ENCODE peak calls at places on chromosomes 7 and 10, in four cellular contexts. One of them, this sample, is unnamed.

GRCh38 chr10:71805776-71806705 is 32.7 kb upstream of the VSIR start:
- DNase-seq in A549: peak; percentile 22
- DNase-seq in CD8-positive, alpha-beta memory T cell: peak; percentile 42
- DNase-seq in H9: peak; percentile 94
- DNase-seq in this sample: no peak

GRCh38 chr10:123792579-123792978 is 99.0 kb downstream of the CPXM2 start:
- DNase-seq in A549: no peak
- DNase-seq in CD8-positive, alpha-beta memory T cell: no peak
- DNase-seq in H9: no peak
- DNase-seq in this sample: no peak

GRCh38 chr7:98038731-98039130 is 48.7 kb upstream of the OCM2 start:
- DNase-seq in A549: no peak
- DNase-seq in CD8-positive, alpha-beta memory T cell: no peak
- DNase-seq in H9: no peak
- DNase-seq in this sample: peak; percentile 40

GRCh38 chr10:113087082-113088029 is 137.3 kb downstream of the TCF7L2 start:
- DNase-seq in A549: peak; percentile 98
- DNase-seq in CD8-positive, alpha-beta memory T cell: no peak
- DNase-seq in H9: peak; percentile 84
- DNase-seq in this sample: no peak

GRCh38 chr10:97321807-97322195 is 2.7 kb downstream of the FRAT1 start:
- DNase-seq in A549: no peak
- DNase-seq in CD8-positive, alpha-beta memory T cell: no peak
- DNase-seq in H9: peak; percentile 41
- DNase-seq in this sample: no peak

GRCh38 chr10:32454148-32454547 is 8.2 kb downstream of the CCDC7 start:
- DNase-seq in A549: no peak
- DNase-seq in CD8-positive, alpha-beta memory T cell: no peak
- DNase-seq in H9: no peak
- DNase-seq in this sample: no peak

GRCh38 chr10:25175527-25176420 is 973 bp downstream of the GPR158 start:
- DNase-seq in A549: no peak
- DNase-seq in CD8-positive, alpha-beta memory T cell: no peak
- DNase-seq in H9: peak; percentile 59
- DNase-seq in this sample: peak; percentile 48

GRCh38 chr7:130234078-130234477 is 26.4 kb downstream of the SSMEM1 start:
- DNase-seq in A549: no peak
- DNase-seq in CD8-positive, alpha-beta memory T cell: no peak
- DNase-seq in H9: no peak
- DNase-seq in this sample: no peak

GRCh38 chr10:26593896-26594295 is 103.6 kb upstream of the PDSS1 start:
- DNase-seq in A549: no peak
- DNase-seq in CD8-positive, alpha-beta memory T cell: no peak
- DNase-seq in H9: peak; percentile 52
- DNase-seq in this sample: no peak

GRCh38 chr7:127347567-127348246 is 44.8 kb downstream of the ZNF800 start:
- DNase-seq in A549: peak; percentile 71
- DNase-seq in CD8-positive, alpha-beta memory T cell: peak; percentile 74
- DNase-seq in H9: peak; percentile 77
- DNase-seq in this sample: no peak

GRCh38 chr10:35898722-35899485 is 256.8 kb upstream of the FZD8 start:
- DNase-seq in A549: no peak
- DNase-seq in CD8-positive, alpha-beta memory T cell: no peak
- DNase-seq in H9: no peak
- DNase-seq in this sample: no peak

DNA sequence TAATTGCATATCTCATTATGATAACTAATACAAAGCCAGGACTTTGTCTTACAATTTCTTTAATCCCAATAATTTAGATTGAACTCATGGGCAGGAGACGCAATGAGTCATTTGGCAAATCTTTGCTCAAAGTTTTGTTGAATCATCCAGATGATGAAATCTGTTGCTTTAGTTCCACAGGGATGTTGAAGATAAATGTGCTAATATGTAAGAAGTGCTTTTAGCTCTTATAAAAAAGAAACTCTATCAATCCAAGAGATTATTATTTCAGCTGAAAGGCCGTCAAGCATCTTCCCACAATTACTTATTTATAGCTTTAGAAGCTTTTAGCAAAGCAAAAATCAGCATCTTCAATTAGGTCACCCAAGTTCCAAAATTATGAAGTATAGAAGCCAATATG is 36.8 kb upstream of the ANK3 start:
- DNase-seq in A549: peak; percentile 71
- DNase-seq in CD8-positive, alpha-beta memory T cell: no peak
- DNase-seq in H9: no peak
- DNase-seq in this sample: no peak
- H3K27ac ChIP-seq in A549: peak overlapping the region; percentile 83
- H3K27ac ChIP-seq in CD8-positive, alpha-beta memory T cell: no peak overlapping the region
- H3K27ac ChIP-seq in H9: no peak overlapping the region
- H3K27ac ChIP-seq in this sample: peak overlapping the region; percentile 31

GRCh38 chr7:121392277-121393004 is 3.7 kb downstream of the FAM3C start:
- DNase-seq in A549: no peak
- DNase-seq in CD8-positive, alpha-beta memory T cell: no peak
- DNase-seq in H9: no peak
- DNase-seq in this sample: no peak

GRCh38 chr7:121395494-121395960 is 581 bp downstream of the FAM3C start:
- DNase-seq in A549: peak; percentile 9
- DNase-seq in CD8-positive, alpha-beta memory T cell: peak; percentile 67
- DNase-seq in H9: peak; percentile 52
- DNase-seq in this sample: no peak

GRCh38 chr7:121393005-121393366 is 3.1 kb downstream of the FAM3C start:
- DNase-seq in A549: no peak
- DNase-seq in CD8-positive, alpha-beta memory T cell: no peak
- DNase-seq in H9: no peak
- DNase-seq in this sample: no peak

GRCh38 chr7:121395961-121396757 is at the start of gene FAM3C:
- DNase-seq in A549: peak; percentile 90
- DNase-seq in CD8-positive, alpha-beta memory T cell: peak; percentile 79
- DNase-seq in H9: peak; percentile 92
- DNase-seq in this sample: peak; percentile 82

DNA sequence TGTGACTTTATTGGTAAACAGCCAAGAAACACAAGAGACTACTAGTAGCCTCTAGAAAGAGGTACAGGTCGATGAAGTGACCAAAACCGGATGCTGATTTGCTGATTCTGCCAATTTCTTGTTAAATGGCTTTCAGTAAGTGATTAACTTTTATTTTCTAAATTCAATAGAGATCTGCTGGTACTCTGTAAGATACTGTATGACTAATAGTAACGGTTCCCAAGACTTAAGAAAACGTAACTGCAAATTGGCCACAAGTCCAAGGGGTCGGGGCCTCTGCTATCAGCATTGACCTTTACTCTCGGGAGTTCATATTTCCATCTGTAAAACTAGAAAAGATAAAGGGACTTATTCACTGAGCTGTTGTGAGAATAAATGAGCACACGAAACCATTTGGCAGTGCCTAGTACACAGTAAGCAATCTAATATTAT is 1.4 kb downstream of the FAM3C start:
- DNase-seq in A549: no peak
- DNase-seq in CD8-positive, alpha-beta memory T cell: no peak
- DNase-seq in H9: no peak
- DNase-seq in this sample: no peak
- H3K27ac ChIP-seq in A549: no peak overlapping the region
- H3K27ac ChIP-seq in CD8-positive, alpha-beta memory T cell: no peak overlapping the region
- H3K27ac ChIP-seq in H9: no peak overlapping the region
- H3K27ac ChIP-seq in this sample: no peak overlapping the region

GRCh38 chr10:106399112-106399511 is 765.4 kb downstream of the SORCS1 start:
- DNase-seq in A549: no peak
- DNase-seq in CD8-positive, alpha-beta memory T cell: no peak
- DNase-seq in H9: no peak
- DNase-seq in this sample: no peak
- H3K27ac ChIP-seq in A549: no peak overlapping the region
- H3K27ac ChIP-seq in CD8-positive, alpha-beta memory T cell: no peak overlapping the region
- H3K27ac ChIP-seq in H9: no peak overlapping the region
- H3K27ac ChIP-seq in this sample: no peak overlapping the region

GRCh38 chr10:15369642-15370211 is 1.4 kb downstream of the FAM171A1 start:
- DNase-seq in A549: no peak
- DNase-seq in CD8-positive, alpha-beta memory T cell: no peak
- DNase-seq in H9: peak; percentile 42
- DNase-seq in this sample: peak; percentile 34

GRCh38 chr10:15368456-15368855 is 2.6 kb downstream of the FAM171A1 start:
- DNase-seq in A549: no peak
- DNase-seq in CD8-positive, alpha-beta memory T cell: no peak
- DNase-seq in H9: no peak
- DNase-seq in this sample: no peak

GRCh38 chr10:15373199-15373598 is 2.1 kb upstream of the FAM171A1 start:
- DNase-seq in A549: no peak
- DNase-seq in CD8-positive, alpha-beta memory T cell: no peak
- DNase-seq in H9: no peak
- DNase-seq in this sample: no peak

GRCh38 chr10:15370212-15370740 is 813 bp downstream of the FAM171A1 start:
- DNase-seq in A549: no peak
- DNase-seq in CD8-positive, alpha-beta memory T cell: peak; percentile 49
- DNase-seq in H9: no peak
- DNase-seq in this sample: no peak

GRCh38 chr10:15370741-15371701 is at the start of gene FAM171A1:
- DNase-seq in A549: peak; percentile 53
- DNase-seq in CD8-positive, alpha-beta memory T cell: peak; percentile 69
- DNase-seq in H9: peak; percentile 69
- DNase-seq in this sample: peak; percentile 66
- H3K27ac ChIP-seq in A549: peak within 1 kb of the TSS; percentile 97
- H3K27ac ChIP-seq in CD8-positive, alpha-beta memory T cell: peak within 1 kb of the TSS; percentile 47
- H3K27ac ChIP-seq in H9: no peak within 1 kb of the TSS
- H3K27ac ChIP-seq in this sample: peak within 1 kb of the TSS; percentile 71

DNA sequence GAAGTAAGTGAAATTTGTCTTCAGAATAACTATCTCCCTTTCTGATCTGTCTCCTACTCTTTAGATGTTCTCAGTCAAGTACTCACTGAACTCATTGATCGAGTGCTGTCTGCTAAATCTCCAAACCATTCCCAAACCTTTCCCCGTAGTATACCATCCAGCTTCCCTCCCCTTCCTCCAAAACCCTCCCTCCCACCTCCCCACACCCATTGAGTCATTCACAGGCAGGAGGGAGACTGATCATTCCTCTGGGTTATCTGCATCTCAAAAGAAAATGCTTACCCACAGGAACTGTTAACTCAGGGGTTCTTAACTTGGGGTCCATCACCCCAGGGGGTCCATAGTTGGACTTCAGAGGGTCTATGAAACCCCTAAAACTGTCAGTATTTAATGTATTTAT is 37.4 kb downstream of the GOT1 start:
- DNase-seq in A549: no peak
- DNase-seq in CD8-positive, alpha-beta memory T cell: no peak
- DNase-seq in H9: peak; percentile 57
- DNase-seq in this sample: no peak
- H3K27ac ChIP-seq in A549: no peak overlapping the region
- H3K27ac ChIP-seq in CD8-positive, alpha-beta memory T cell: no peak overlapping the region
- H3K27ac ChIP-seq in H9: no peak overlapping the region
- H3K27ac ChIP-seq in this sample: peak overlapping the region; percentile 8